ENCODE peak calls at places on chromosomes 16 and 17, in four cellular contexts. B is stimulated activated CD8-positive, alpha-beta memory T cell treated with anti-CD3 and anti-CD28 coated beads, Interleukin-7, amount 100 ng/mL, for 1 hour; N is iris pigment epithelial cell; V is AG08395. O is an unnamed sample.
A peak's percentile ranks its signal among the peaks of the same experiment; 100 is the strongest.

GRCh38 chr17:47277921-47278320 is 24.3 kb downstream of the ITGB3 start:
- DNase-seq in V (no peak), B (no peak), N (peak; percentile 56), O (no peak)

GRCh38 chr16:12975766-12976165 is 74.4 kb downstream of the SHISA9 start:
- DNase-seq in V (no peak), N (no peak), B (no peak), O (no peak)

GRCh38 chr17:50451943-50452626 is 16.6 kb downstream of the CHAD start:
- DNase-seq in V (no peak), B (no peak), N (no peak), O (no peak)

GRCh38 chr17:50564916-50565315 is 4.4 kb downstream of the CACNA1G start:
- DNase-seq in N (peak; percentile 45), B (no peak), V (peak; percentile 88), O (no peak)

GRCh38 chr16:66484453-66485213 is 57.5 kb downstream of the BEAN1 start:
- DNase-seq in N (no peak), V (no peak), B (no peak), O (no peak)

GRCh38 chr16:29738514-29738913 is 7.3 kb downstream of the C16orf54 start:
- DNase-seq in V (no peak), N (no peak), B (no peak), O (no peak)

GRCh38 chr17:41352597-41353366 is 2.2 kb upstream of the KRT33A start:
- DNase-seq in N (peak; percentile 17), V (no peak), B (no peak), O (no peak)

GRCh38 chr16:515963-516226 is 11.6 kb upstream of the CAPN15 start:
- DNase-seq in B (no peak), N (no peak), V (no peak), O (no peak)

GRCh38 chr17:373616-374225 is 21.1 kb upstream of the RPH3AL start:
- DNase-seq in V (no peak), N (no peak), B (no peak), O (no peak)

GRCh38 chr17:69809331-69809730 is 265.7 kb upstream of the KCNJ16 start:
- DNase-seq in N (peak; percentile 71), B (no peak), V (no peak), O (no peak)

GRCh38 chr17:29115906-29116651 is 64.1 kb downstream of the MYO18A start:
- DNase-seq in N (peak; percentile 45), B (no peak), V (peak; percentile 68), O (no peak)

GRCh38 chr17:66306413-66306812 is 4.0 kb downstream of the PRKCA start:
- DNase-seq in B (no peak), V (peak; percentile 19), N (peak; percentile 78), O (no peak)

GRCh38 chr16:58755989-58756649 is 22.0 kb upstream of the GOT2 start:
- DNase-seq in N (peak; percentile 80), V (peak; percentile 77), B (peak; percentile 54), O (peak; percentile 15)

GRCh38 chr17:82876602-82877391 is 37.0 kb upstream of the ZNF750 start:
- DNase-seq in B (no peak), N (peak; percentile 89), V (peak; percentile 95), O (no peak)

GRCh38 chr17:21370430-21370829 is 5.7 kb upstream of the KCNJ12 start:
- DNase-seq in V (no peak), N (no peak), B (no peak), O (no peak)

GRCh38 chr16:9845661-9846361 is 336.4 kb downstream of the GRIN2A start:
- DNase-seq in V (no peak), B (no peak), N (peak; percentile 74), O (peak; percentile 27)

GRCh38 chr17:59154721-59155438 is at the start of gene SKA2:
- DNase-seq in B (peak; percentile 93), N (peak; percentile 100), V (peak; percentile 95), O (peak; percentile 100)

GRCh38 chr17:66850692-66851091 is 15.8 kb downstream of the CACNG5 start:
- DNase-seq in B (no peak), V (no peak), N (no peak), O (no peak)

GRCh38 chr16:59690216-59690615 is 956.1 kb upstream of the GOT2 start:
- DNase-seq in N (no peak), B (no peak), V (no peak), O (no peak)

GRCh38 chr17:55830699-55831098 is 79.8 kb downstream of the PCTP start:
- DNase-seq in V (no peak), B (no peak), N (no peak), O (no peak)

GRCh38 chr16:16090238-16090637 is 133.1 kb downstream of the ABCC6 start:
- DNase-seq in B (no peak), V (no peak), N (no peak), O (no peak)

GRCh38 chr16:48112603-48113400 is 43.0 kb downstream of the ABCC12 start:
- DNase-seq in B (no peak), N (no peak), V (no peak), O (no peak)

GRCh38 chr17:63434951-63435571 is 11.0 kb downstream of the CYB561 start:
- DNase-seq in V (peak; percentile 62), B (no peak), N (peak; percentile 22), O (no peak)

GRCh38 chr16:9113707-9114106 is 22.3 kb downstream of the HAPSTR1 start:
- DNase-seq in V (no peak), B (no peak), N (no peak), O (no peak)

GRCh38 chr17:82475458-82475857 is 16.9 kb downstream of the NARF start:
- DNase-seq in V (no peak), B (no peak), N (peak; percentile 20), O (no peak)

GRCh38 chr16:20137194-20137593 is 63.5 kb upstream of the GPR139 start:
- DNase-seq in N (no peak), B (no peak), V (no peak), O (no peak)

GRCh38 chr17:9218068-9218635 is 196.8 kb downstream of the NTN1 start:
- DNase-seq in N (no peak), B (no peak), V (no peak), O (no peak)

GRCh38 chr16:86033016-86033474 is 134.1 kb downstream of the IRF8 start:
- DNase-seq in N (peak; percentile 2), V (no peak), B (no peak), O (no peak)

GRCh38 chr17:30503558-30503957 is 26.4 kb downstream of the GOSR1 start:
- DNase-seq in N (peak; percentile 17), B (no peak), V (no peak), O (no peak)

GRCh38 chr17:60971515-60972369 is 294.1 kb downstream of the BCAS3 start:
- DNase-seq in N (peak; percentile 68), B (no peak), V (peak; percentile 61), O (peak; percentile 30)

GRCh38 chr16:67055712-67056487 is 27.0 kb downstream of the CBFB start:
- DNase-seq in V (peak; percentile 94), B (no peak), N (peak; percentile 99), O (peak; percentile 37)

GRCh38 chr16:2715519-2715918 is 4.5 kb downstream of the PRSS27 start:
- DNase-seq in V (peak; percentile 62), N (peak; percentile 34), B (peak; percentile 68), O (no peak)

O was measured in SW 1271.